ENCODE peak calls at places on chromosomes 6 and 20, in six cellular contexts. N, E, F, B, U and X are unnamed samples.

GRCh38 chr20:57256908-57257307 is 9.5 kb downstream of the BMP7 start:
- DNase-seq in U (no peak), F (no peak), B (no peak), N (no peak), E (no peak), X (no peak)

GRCh38 chr6:145148392-145149175 is 586.7 kb downstream of the EPM2A start:
- DNase-seq in N (peak; percentile 2), B (peak; percentile 11), E (no peak), U (no peak), F (peak; percentile 20), X (peak; percentile 79)

GRCh38 chr6:98576811-98577210 is 257.6 kb upstream of the POU3F2 start:
- DNase-seq in E (no peak), N (no peak), U (no peak), B (no peak), F (no peak), X (no peak)

GRCh38 chr6:161422710-161423109 is 148.8 kb upstream of the AGPAT4 start:
- DNase-seq in E (no peak), F (no peak), B (no peak), N (no peak), U (peak; percentile 61), X (peak; percentile 18)

GRCh38 chr6:33075568-33076405 is at the start of gene HLA-DPB1:
- DNase-seq in F (no peak), B (no peak), U (no peak), N (peak; percentile 28), E (no peak), X (peak; percentile 78)

GRCh38 chr6:15519681-15520080 is 143.1 kb downstream of the DTNBP1 start:
- DNase-seq in B (no peak), F (no peak), U (no peak), E (no peak), N (no peak), X (no peak)

GRCh38 chr6:167146977-167147376 is 10.8 kb downstream of the GPR31 start:
- DNase-seq in E (no peak), B (no peak), U (peak; percentile 18), F (no peak), N (no peak), X (no peak)

GRCh38 chr6:63597142-63598000 is 25.1 kb downstream of the LOC128125822 start:
- DNase-seq in B (no peak), U (no peak), N (no peak), F (no peak), E (no peak), X (no peak)

GRCh38 chr6:119347466-119348307 is 1.9 kb downstream of the MAN1A1 start:
- DNase-seq in N (no peak), U (peak; percentile 25), B (peak; percentile 19), F (peak; percentile 20), E (no peak), X (no peak)

GRCh38 chr6:119661628-119662027 is 312.1 kb upstream of the MAN1A1 start:
- DNase-seq in N (no peak), E (no peak), U (no peak), F (no peak), B (no peak), X (no peak)

GRCh38 chr6:36349240-36349639 is 12.6 kb upstream of the BNIP5 start:
- DNase-seq in N (no peak), U (no peak), B (no peak), E (peak; percentile 43), F (no peak), X (peak; percentile 79)

GRCh38 chr6:73028124-73028766 is 197.1 kb downstream of the KHDC1L start:
- DNase-seq in B (no peak), N (no peak), E (no peak), F (no peak), U (no peak), X (no peak)

GRCh38 chr6:149246691-149247384 is 70.7 kb upstream of the TAB2 start:
- DNase-seq in B (no peak), N (no peak), U (no peak), F (no peak), E (no peak), X (no peak)

GRCh38 chr20:31691646-31692275 is 30.9 kb downstream of the BCL2L1 start:
- DNase-seq in F (no peak), N (no peak), B (no peak), E (no peak), U (no peak), X (no peak)

GRCh38 chr6:26045046-26045938 is 41.9 kb upstream of the HFE start:
- DNase-seq in F (no peak), U (peak; percentile 94), B (peak; percentile 31), N (peak; percentile 55), E (peak; percentile 76), X (peak; percentile 93)
- H3K27ac ChIP-seq in F (peak overlapping the region; percentile 91), U (peak overlapping the region; percentile 91), B (peak overlapping the region; percentile 90), N (peak overlapping the region; percentile 89), E (peak overlapping the region; percentile 91), X (peak overlapping the region; percentile 97)

GRCh38 chr20:46959821-46960220 is 65.2 kb downstream of the EYA2 start:
- DNase-seq in N (no peak), B (no peak), U (no peak), F (no peak), E (no peak), X (no peak)
- TF ChIP-seq CTCF in N (no peak), B (no peak), U (no peak), F (no peak), E (no peak), X (no peak)

DNA sequence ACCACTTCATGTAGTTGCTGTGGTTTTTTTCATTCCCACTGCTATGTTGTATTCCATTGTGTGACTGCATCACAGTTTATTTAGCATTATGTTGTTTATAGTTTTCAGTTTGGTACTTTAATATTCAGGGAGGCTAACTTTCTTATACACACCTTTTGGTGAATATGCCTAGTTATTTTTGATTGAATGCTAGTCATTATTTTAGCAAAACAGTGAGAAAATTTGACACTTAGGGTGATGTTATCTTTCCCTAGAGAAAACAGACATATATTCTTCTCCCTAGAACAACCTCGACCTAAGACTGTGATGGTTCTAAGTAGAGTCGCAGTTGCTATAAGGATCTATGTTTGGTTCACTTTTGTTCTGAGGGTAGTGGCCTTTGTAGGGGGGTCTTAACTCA is 120.8 kb upstream of the B3GAT2 start:
- DNase-seq in B (no peak), F (no peak), E (no peak), U (no peak), N (no peak), X (no peak)
- H3K27ac ChIP-seq in B (no peak overlapping the region), F (no peak overlapping the region), E (no peak overlapping the region), U (no peak overlapping the region), N (no peak overlapping the region), X (no peak overlapping the region)

GRCh38 chr20:60050193-60050960 is 92.2 kb downstream of the CDH26 start:
- DNase-seq in F (no peak), E (no peak), B (no peak), U (no peak), N (peak; percentile 23), X (peak; percentile 80)
- TF ChIP-seq CTCF in F (no peak), E (no peak), B (peak; percentile 30), U (no peak), N (peak; percentile 18), X (no peak)

GRCh38 chr6:112576421-112576820 is 229.3 kb downstream of the RFPL4B start:
- DNase-seq in U (no peak), F (no peak), B (no peak), E (no peak), N (no peak), X (no peak)

GRCh38 chr6:112575309-112575834 is 228.2 kb downstream of the RFPL4B start:
- DNase-seq in N (no peak), E (no peak), F (no peak), B (no peak), U (no peak), X (no peak)

GRCh38 chr6:112571886-112572285 is 224.8 kb downstream of the RFPL4B start:
- DNase-seq in N (no peak), F (no peak), U (no peak), B (no peak), E (no peak), X (no peak)

GRCh38 chr6:112574190-112574589 is 227.1 kb downstream of the RFPL4B start:
- DNase-seq in E (no peak), U (no peak), F (no peak), B (no peak), N (no peak), X (no peak)

DNA sequence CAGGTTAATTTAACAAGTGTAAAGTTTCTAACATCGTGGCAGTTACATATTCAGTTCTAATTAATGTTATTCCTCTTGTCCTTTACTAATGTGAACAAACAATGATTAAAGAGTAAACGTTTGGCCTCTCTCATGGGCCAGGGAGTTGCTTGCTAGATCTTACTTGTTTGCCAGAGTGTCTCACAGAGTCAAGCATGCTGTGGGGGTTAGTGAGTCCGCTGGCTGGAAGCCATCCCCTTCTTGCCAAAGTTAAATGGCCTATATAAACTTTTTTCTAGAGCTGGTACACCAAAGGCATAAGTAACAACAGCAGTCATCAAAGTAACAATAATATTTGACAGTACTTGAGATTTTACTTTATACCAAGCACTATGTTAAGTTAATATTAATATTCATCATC is 224.4 kb downstream of the RFPL4B start:
- DNase-seq in U (peak; percentile 77), F (no peak), N (no peak), B (peak; percentile 15), E (no peak), X (no peak)
- H3K27ac ChIP-seq in U (peak overlapping the region; percentile 66), F (no peak overlapping the region), N (no peak overlapping the region), B (peak overlapping the region; percentile 14), E (no peak overlapping the region), X (no peak overlapping the region)

DNA sequence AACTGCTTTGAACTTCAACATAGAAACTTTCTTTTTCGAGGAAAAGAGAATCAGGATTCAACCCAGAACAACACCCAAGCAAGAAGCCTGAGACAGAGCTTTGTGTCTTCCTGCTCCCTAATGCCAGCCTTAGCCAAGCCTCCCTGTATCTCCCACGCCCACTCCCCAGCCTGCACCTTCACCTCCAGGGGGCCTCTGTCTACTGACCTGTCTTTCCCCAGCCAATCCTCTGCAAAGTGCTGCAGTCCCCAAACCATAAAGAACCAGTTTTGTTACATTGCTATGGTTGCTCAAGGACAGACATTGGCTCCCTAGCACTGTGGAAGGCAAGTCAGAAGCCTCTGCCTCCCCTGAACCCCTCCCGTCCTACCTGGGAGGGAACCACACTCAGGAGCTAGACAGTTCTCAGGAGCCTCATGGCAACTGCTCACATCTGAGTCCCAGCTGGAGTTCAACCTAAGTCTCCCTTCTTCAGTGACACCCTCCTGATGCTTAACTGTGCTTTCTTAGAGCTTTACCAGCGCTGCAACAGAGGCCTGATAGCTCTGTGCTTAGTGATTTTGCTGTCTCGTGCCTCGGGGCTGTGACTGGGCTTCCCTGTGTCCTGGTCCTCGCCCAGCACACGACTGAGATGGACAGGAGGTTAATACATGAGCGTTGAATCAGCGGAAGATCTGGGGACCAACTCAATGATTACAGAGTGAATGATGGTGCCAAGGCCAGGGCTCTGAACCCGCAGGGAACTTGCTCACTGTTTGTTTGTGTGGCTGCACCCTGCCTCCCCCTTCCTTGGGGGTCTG is 101.5 kb upstream of the DUSP22 start:
- DNase-seq in B (no peak), N (no peak), E (no peak), U (peak; percentile 12), F (no peak), X (no peak)
- TF ChIP-seq CTCF in B (no peak), N (no peak), E (no peak), U (no peak), F (no peak), X (no peak)

GRCh38 chr6:49550413-49551125 is at the start of gene C6orf141:
- DNase-seq in B (no peak), U (peak; percentile 82), F (no peak), N (peak; percentile 60), E (no peak), X (peak; percentile 74)
- H3K27ac ChIP-seq in B (no peak within 1 kb of the TSS), U (peak within 1 kb of the TSS; percentile 55), F (no peak within 1 kb of the TSS), N (peak within 1 kb of the TSS; percentile 94), E (no peak within 1 kb of the TSS), X (peak within 1 kb of the TSS; percentile 93)

GRCh38 chr20:15378151-15378550 is 1040.7 kb upstream of the FLRT3 start:
- DNase-seq in F (no peak), U (no peak), B (no peak), N (no peak), E (no peak), X (no peak)
- TF ChIP-seq CTCF in F (no peak), U (no peak), B (no peak), N (peak; percentile 6), E (no peak), X (no peak)

GRCh38 chr6:113450061-113450465 is 407.1 kb upstream of the MARCKS start:
- DNase-seq in E (no peak), F (no peak), B (no peak), U (no peak), N (no peak), X (peak; percentile 32)
- H3K27ac ChIP-seq in E (no peak overlapping the region), F (no peak overlapping the region), B (no peak overlapping the region), U (no peak overlapping the region), N (peak overlapping the region; percentile 41), X (no peak overlapping the region)